ENCODE peak calls at places on chromosomes 3 and 15, in four cellular contexts. U is pancreas, R is breast epithelium, D is lower lobe of right lung. P is an unnamed sample. For H3K4me1, the result is how much of the 10 kb centered on the place peaks cover.

GRCh38 chr15:55796321-55796965 is 53.5 kb upstream of the PRTG start:
- DNase-seq in U (no peak), R (no peak), D (no peak), P (no peak)

GRCh38 chr3:29940759-29941319 is 660.0 kb downstream of the RBMS3 start:
- DNase-seq in U (no peak), R (no peak), D (no peak), P (no peak)

GRCh38 chr3:48708481-48708889 is 8.5 kb downstream of the IP6K2 start:
- DNase-seq in U (no peak), R (no peak), D (no peak), P (no peak)

GRCh38 chr3:88031543-88032148 is 27.2 kb downstream of the CGGBP1 start:
- DNase-seq in U (no peak), R (no peak), D (no peak), P (no peak)

GRCh38 chr15:84961114-84961452 is 20.6 kb upstream of the PDE8A start:
- DNase-seq in U (no peak), R (no peak), D (no peak), P (no peak)

GRCh38 chr3:30835667-30836066 is 58.8 kb downstream of the GADL1 start:
- DNase-seq in U (no peak), R (no peak), D (no peak), P (no peak)

GRCh38 chr3:185558395-185558794 is 6.0 kb upstream of the LIPH start:
- DNase-seq in U (no peak), R (peak), D (peak), P (no peak)

GRCh38 chr3:73192036-73192738 is 130.7 kb downstream of the EBLN2 start:
- DNase-seq in U (no peak), R (no peak), D (no peak), P (no peak)

GRCh38 chr3:54906763-54907162 is 21.1 kb downstream of the LRTM1 start:
- DNase-seq in U (no peak), R (no peak), D (no peak), P (no peak)

GRCh38 chr3:30473374-30474051 is 132.9 kb upstream of the TGFBR2 start:
- DNase-seq in U (no peak), R (no peak), D (peak), P (peak)

DNA sequence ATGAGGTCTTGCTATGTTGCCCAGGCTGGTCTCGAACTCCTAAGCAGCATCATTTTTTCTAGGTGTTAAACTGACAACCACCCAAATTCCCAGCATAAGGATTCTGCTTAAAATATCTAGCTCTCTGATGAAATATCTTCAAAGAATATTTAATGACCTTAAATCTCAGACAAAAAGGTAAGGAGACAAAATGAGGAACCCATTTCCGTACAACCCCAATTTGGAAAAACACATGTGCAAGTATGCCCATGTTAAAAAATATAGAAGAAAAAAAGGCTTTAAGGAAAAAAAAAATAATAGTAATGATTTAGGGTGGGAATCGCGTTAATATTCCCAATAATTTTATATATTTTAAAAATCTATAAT is 1.4 kb upstream of the SACM1L start:
- DNase-seq in U (no peak), R (no peak), D (no peak), P (no peak)
- H3K4me1 ChIP-seq in U (under half), R (under half), D (under half), P (under half)

GRCh38 chr15:68364660-68365035 is 67.3 kb downstream of the ITGA11 start:
- DNase-seq in U (no peak), R (no peak), D (no peak), P (no peak)
- H3K27ac ChIP-seq in U (no peak), R (peak), D (no peak), P (peak)

DNA sequence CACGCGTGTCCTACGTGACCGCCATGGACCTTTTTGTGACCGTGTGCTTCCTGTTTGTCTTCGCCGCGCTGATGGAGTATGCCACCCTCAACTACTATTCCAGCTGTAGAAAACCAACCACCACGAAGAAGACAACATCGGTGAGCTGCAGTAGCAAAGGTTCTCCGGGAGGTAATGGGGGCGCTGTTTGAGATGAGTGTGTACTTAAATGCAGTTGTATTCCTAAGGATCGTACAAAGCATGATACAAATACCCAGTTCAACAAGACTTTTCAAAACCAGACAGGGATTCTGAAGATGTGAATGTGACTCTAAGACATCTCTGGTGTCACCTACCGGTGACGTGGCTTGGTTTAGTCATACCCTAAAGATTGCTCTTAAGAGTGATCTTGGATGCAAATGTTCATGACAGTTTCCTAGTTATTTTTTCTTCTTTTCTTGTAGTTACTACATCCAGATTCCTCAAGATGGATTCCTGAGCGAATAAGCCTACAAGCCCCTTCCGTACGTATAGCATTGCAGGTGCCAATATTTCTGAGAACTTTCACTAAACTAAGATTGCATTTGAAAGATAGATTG is 556.6 kb downstream of the GABRG3 start:
- DNase-seq in U (no peak), R (no peak), D (no peak), P (no peak)
- TF ChIP-seq CTCF in U (no peak), R (no peak), D (no peak), P (no peak)

GRCh38 chr15:70098170-70098460 is 398 bp upstream of the TLE3 start:
- DNase-seq in U (no peak), R (no peak), D (no peak), P (no peak)
- H3K4me1 ChIP-seq in U (under half), R (under half), D (half or more), P (under half)

P was measured in ascending aorta.